ENCODE peak calls at places on chromosome 10, in four cellular contexts. One of them, this sample, is unnamed.

GRCh38 chr10:58743466-58744115 is 230.9 kb downstream of the BICC1 start:
- DNase-seq in Kasumi-1: no peak
- DNase-seq in HTR-8/SVneo: no peak
- DNase-seq in CD8-positive, alpha-beta T cell: no peak
- DNase-seq in this sample: no peak

GRCh38 chr10:32132357-32132756 is 76.1 kb upstream of the KIF5B start:
- DNase-seq in CD8-positive, alpha-beta T cell: no peak
- DNase-seq in HTR-8/SVneo: no peak
- DNase-seq in Kasumi-1: no peak
- DNase-seq in this sample: no peak

GRCh38 chr10:68223535-68224165 is 8.3 kb downstream of the ATOH7 start:
- DNase-seq in HTR-8/SVneo: no peak
- DNase-seq in Kasumi-1: peak
- DNase-seq in CD8-positive, alpha-beta T cell: no peak
- DNase-seq in this sample: no peak

GRCh38 chr10:130250127-130250526 is 113.9 kb downstream of the GLRX3 start:
- DNase-seq in CD8-positive, alpha-beta T cell: no peak
- DNase-seq in HTR-8/SVneo: no peak
- DNase-seq in Kasumi-1: no peak
- DNase-seq in this sample: no peak

GRCh38 chr10:122981066-122981464 is 864 bp downstream of the PSTK start:
- DNase-seq in CD8-positive, alpha-beta T cell: no peak
- DNase-seq in Kasumi-1: peak
- DNase-seq in HTR-8/SVneo: peak
- DNase-seq in this sample: peak

GRCh38 chr10:132793871-132794849 is 8.2 kb upstream of the NKX6-2 start:
- DNase-seq in CD8-positive, alpha-beta T cell: no peak
- DNase-seq in HTR-8/SVneo: no peak
- DNase-seq in Kasumi-1: no peak
- DNase-seq in this sample: no peak

GRCh38 chr10:45673074-45673628 is 579 bp upstream of the ZFAND4 start:
- DNase-seq in CD8-positive, alpha-beta T cell: no peak
- DNase-seq in Kasumi-1: no peak
- DNase-seq in HTR-8/SVneo: no peak
- DNase-seq in this sample: no peak

GRCh38 chr10:36450385-36450784 is 675.0 kb upstream of the ANKRD30A start:
- DNase-seq in Kasumi-1: no peak
- DNase-seq in CD8-positive, alpha-beta T cell: no peak
- DNase-seq in HTR-8/SVneo: no peak
- DNase-seq in this sample: no peak

GRCh38 chr10:79392506-79393176 is 45.4 kb downstream of the PPIF start:
- DNase-seq in Kasumi-1: no peak
- DNase-seq in CD8-positive, alpha-beta T cell: no peak
- DNase-seq in HTR-8/SVneo: no peak
- DNase-seq in this sample: no peak

GRCh38 chr10:79173582-79174262 is 105.0 kb downstream of the ZMIZ1 start:
- DNase-seq in Kasumi-1: no peak
- DNase-seq in CD8-positive, alpha-beta T cell: no peak
- DNase-seq in HTR-8/SVneo: no peak
- DNase-seq in this sample: no peak

GRCh38 chr10:14382022-14382421 is 51.3 kb upstream of the FRMD4A start:
- DNase-seq in Kasumi-1: no peak
- DNase-seq in CD8-positive, alpha-beta T cell: peak
- DNase-seq in HTR-8/SVneo: no peak
- DNase-seq in this sample: no peak

GRCh38 chr10:34885901-34886300 is 70.8 kb upstream of the PARD3 start:
- DNase-seq in Kasumi-1: no peak
- DNase-seq in HTR-8/SVneo: peak
- DNase-seq in CD8-positive, alpha-beta T cell: no peak
- DNase-seq in this sample: no peak

GRCh38 chr10:14414901-14415300 is 84.2 kb upstream of the FRMD4A start:
- DNase-seq in HTR-8/SVneo: no peak
- DNase-seq in CD8-positive, alpha-beta T cell: no peak
- DNase-seq in Kasumi-1: no peak
- DNase-seq in this sample: no peak

GRCh38 chr10:49398000-49398861 is 2.3 kb upstream of the DRGX start:
- DNase-seq in CD8-positive, alpha-beta T cell: peak
- DNase-seq in Kasumi-1: peak
- DNase-seq in HTR-8/SVneo: peak
- DNase-seq in this sample: peak

GRCh38 chr10:22252801-22253577 is 35.2 kb upstream of the EBLN1 start:
- DNase-seq in CD8-positive, alpha-beta T cell: peak
- DNase-seq in Kasumi-1: peak
- DNase-seq in HTR-8/SVneo: no peak
- DNase-seq in this sample: no peak

GRCh38 chr10:44967596-44967995 is 8.0 kb downstream of the RASSF4 start:
- DNase-seq in HTR-8/SVneo: no peak
- DNase-seq in CD8-positive, alpha-beta T cell: no peak
- DNase-seq in Kasumi-1: peak
- DNase-seq in this sample: no peak

GRCh38 chr10:110916554-110917346 is 2.2 kb downstream of the BBIP1 start:
- DNase-seq in HTR-8/SVneo: peak
- DNase-seq in CD8-positive, alpha-beta T cell: no peak
- DNase-seq in Kasumi-1: no peak
- DNase-seq in this sample: peak

GRCh38 chr10:11451640-11452260 is 159.7 kb downstream of the USP6NL start:
- DNase-seq in Kasumi-1: no peak
- DNase-seq in CD8-positive, alpha-beta T cell: no peak
- DNase-seq in HTR-8/SVneo: no peak
- DNase-seq in this sample: no peak

GRCh38 chr10:4303045-4303444 is 518.0 kb upstream of the KLF6 start:
- DNase-seq in Kasumi-1: no peak
- DNase-seq in CD8-positive, alpha-beta T cell: no peak
- DNase-seq in HTR-8/SVneo: no peak
- DNase-seq in this sample: no peak